ENCODE peak calls at places on chromosomes 13 and 19, in five cellular contexts. Y is IMR-90, T is tibial artery, N is ovary, R is neural progenitor cell. Z is an unnamed sample.

GRCh38 chr13:105961438-105961837 is 574.0 kb downstream of the EFNB2 start:
- DNase-seq in Y (no peak), R (no peak), T (no peak), N (no peak), Z (no peak)

GRCh38 chr13:39655569-39656324 is at the start of gene COG6:
- DNase-seq in Y (peak), R (peak), T (peak), N (peak), Z (peak)

GRCh38 chr19:35911173-35911572 is 3.1 kb upstream of the TYROBP start:
- DNase-seq in Y (no peak), T (no peak), N (no peak), R (peak), Z (peak)

GRCh38 chr13:25095862-25096453 is at the start of gene PABPC3:
- DNase-seq in R (no peak), Y (no peak), T (no peak), N (no peak), Z (no peak)

GRCh38 chr19:41882568-41883462 is at the start of gene ARHGEF1:
- DNase-seq in N (peak), R (peak), Y (no peak), T (peak), Z (no peak)

GRCh38 chr13:52851153-52851962 is 2.9 kb upstream of the PCDH8 start:
- DNase-seq in Y (no peak), N (peak), R (peak), T (peak), Z (no peak)

GRCh38 chr19:5337886-5338595 is 2.6 kb downstream of the PTPRS start:
- DNase-seq in N (no peak), Y (no peak), R (no peak), T (no peak), Z (no peak)

GRCh38 chr13:99803141-99803540 is 168.4 kb downstream of the ZIC5 start:
- DNase-seq in T (no peak), R (no peak), Y (no peak), N (no peak), Z (no peak)

GRCh38 chr19:48490980-48491792 is 20.4 kb downstream of the LMTK3 start:
- DNase-seq in Y (no peak), N (peak), T (no peak), R (peak), Z (no peak)

GRCh38 chr13:108425056-108425455 is 155.5 kb downstream of the TNFSF13B start:
- DNase-seq in N (no peak), T (no peak), R (no peak), Y (no peak), Z (peak)

GRCh38 chr19:54518844-54519243 is 16.2 kb downstream of the LAIR2 start:
- DNase-seq in N (no peak), T (no peak), Y (no peak), R (no peak), Z (peak)

GRCh38 chr13:114130708-114131580 is 1.5 kb downstream of the RASA3 start:
- DNase-seq in N (no peak), T (peak), R (peak), Y (peak), Z (peak)

GRCh38 chr19:1411255-1412191 is 4.1 kb downstream of the DAZAP1 start:
- DNase-seq in T (peak), Y (peak), R (no peak), N (no peak), Z (no peak)

GRCh38 chr13:98476538-98476966 is 100.4 kb downstream of the STK24 start:
- DNase-seq in T (peak), Y (peak), R (no peak), N (no peak), Z (peak)

GRCh38 chr19:56222901-56223300 is 20.8 kb downstream of the ZSCAN5C start:
- DNase-seq in N (no peak), R (no peak), T (no peak), Y (no peak), Z (no peak)

GRCh38 chr19:2488942-2489731 is 13.2 kb downstream of the GADD45B start:
- DNase-seq in T (no peak), R (peak), Y (no peak), N (peak), Z (no peak)

GRCh38 chr13:38530492-38530891 is 156.4 kb upstream of the FREM2 start:
- DNase-seq in Y (peak), N (no peak), T (no peak), R (no peak), Z (peak)

GRCh38 chr13:32300920-32301319 is 14.2 kb downstream of the ZAR1L start:
- DNase-seq in R (no peak), T (no peak), N (no peak), Y (no peak), Z (no peak)

GRCh38 chr13:45773236-45773635 is 71.1 kb downstream of the CBY2 start:
- DNase-seq in T (no peak), R (no peak), N (no peak), Y (peak), Z (peak)

DNA sequence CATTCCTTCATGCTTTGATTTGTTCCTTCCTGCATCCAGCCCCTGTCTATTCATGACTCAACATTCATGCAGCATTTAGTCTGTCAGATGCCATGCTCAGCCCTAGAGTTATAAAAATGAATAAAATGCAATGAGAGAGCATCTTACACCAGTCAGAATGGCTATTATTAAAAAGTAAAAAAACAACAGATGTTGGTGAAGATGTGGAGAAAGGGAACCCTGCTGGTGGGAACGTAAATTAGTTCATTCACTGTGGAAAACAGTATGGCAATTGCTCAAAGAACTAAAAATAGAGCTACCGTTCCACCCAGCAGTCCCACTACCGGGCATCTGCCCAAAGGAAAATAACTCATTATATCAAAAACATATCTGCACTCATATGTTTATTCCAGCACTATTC is 70.0 kb upstream of the GTF3A start:
- DNase-seq in T (no peak), R (no peak), N (no peak), Y (peak), Z (no peak)
- TF ChIP-seq CTCF in T (peak), R (no peak), N (no peak), Y (peak), Z (no peak)

GRCh38 chr13:48826039-48826438 is 149.7 kb upstream of the FNDC3A start:
- DNase-seq in Y (no peak), T (no peak), R (no peak), N (no peak), Z (no peak)
- TF ChIP-seq CTCF in Y (no peak), T (no peak), R (no peak), N (no peak), Z (no peak)

GRCh38 chr19:18507727-18508440 is 14.0 kb downstream of the ELL start:
- DNase-seq in T (peak), N (no peak), R (no peak), Y (peak), Z (no peak)
- TF ChIP-seq CTCF in T (no peak), N (no peak), R (no peak), Y (no peak), Z (no peak)

DNA sequence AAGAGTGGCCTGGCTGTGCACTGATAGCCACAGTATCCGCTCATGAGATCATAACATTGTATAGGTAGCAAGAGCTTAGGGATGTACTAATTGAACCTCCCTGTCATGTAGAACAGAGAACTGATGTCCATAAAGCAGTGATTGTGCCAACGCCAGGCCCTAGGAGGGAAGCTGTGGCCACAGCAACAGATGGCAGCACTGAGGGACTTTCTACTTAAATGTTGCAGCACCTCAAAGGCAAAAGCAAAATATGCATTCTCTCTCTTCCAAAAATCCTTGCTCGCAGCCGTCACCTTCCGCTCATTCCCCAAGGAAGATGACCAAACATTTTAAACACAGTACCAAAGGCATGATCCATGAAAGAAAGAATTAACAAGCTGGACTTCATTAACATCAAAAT is 32.3 kb downstream of the COL4A1 start:
- DNase-seq in R (peak), T (no peak), N (no peak), Y (no peak), Z (peak)
- TF ChIP-seq CTCF in R (peak), T (peak), N (no peak), Y (peak), Z (peak)

GRCh38 chr13:61286148-61286745 is 129.4 kb downstream of the PCDH20 start:
- DNase-seq in Y (no peak), R (peak), N (no peak), T (no peak), Z (peak)
- TF ChIP-seq CTCF in Y (no peak), R (peak), N (no peak), T (no peak), Z (peak)